ENCODE peak calls at places on chromosomes 5 and 9, in nine cellular contexts. One of them, this sample, is unnamed.

GRCh38 chr5:172881691-172882370 is 47.8 kb downstream of the ERGIC1 start:
- DNase-seq in ureter: no peak
- DNase-seq in kidney: no peak
- DNase-seq in NCI-H2171: no peak
- DNase-seq in mesothelial cell of epicardium: no peak
- DNase-seq in T1000: no peak
- DNase-seq in AG09319: no peak
- DNase-seq in stimulated activated CD4-positive, alpha-beta T cell treated with anti-CD3 and anti-CD28 coated beads, TNF-alpha, amount 100 ng/mL, for 1 hour: no peak
- DNase-seq in HCT116: peak; percentile 10
- DNase-seq in this sample: peak; percentile 69

GRCh38 chr5:144414232-144414631 is 243.6 kb downstream of the KCTD16 start:
- DNase-seq in AG09319: no peak
- DNase-seq in mesothelial cell of epicardium: no peak
- DNase-seq in ureter: no peak
- DNase-seq in NCI-H2171: no peak
- DNase-seq in HCT116: no peak
- DNase-seq in stimulated activated CD4-positive, alpha-beta T cell treated with anti-CD3 and anti-CD28 coated beads, TNF-alpha, amount 100 ng/mL, for 1 hour: no peak
- DNase-seq in T1000: no peak
- DNase-seq in kidney: no peak
- DNase-seq in this sample: no peak

GRCh38 chr5:89756955-89757354 is 652.6 kb downstream of the CETN3 start:
- DNase-seq in ureter: no peak
- DNase-seq in HCT116: no peak
- DNase-seq in NCI-H2171: no peak
- DNase-seq in kidney: no peak
- DNase-seq in mesothelial cell of epicardium: no peak
- DNase-seq in AG09319: no peak
- DNase-seq in stimulated activated CD4-positive, alpha-beta T cell treated with anti-CD3 and anti-CD28 coated beads, TNF-alpha, amount 100 ng/mL, for 1 hour: no peak
- DNase-seq in T1000: no peak
- DNase-seq in this sample: no peak

GRCh38 chr9:104970588-104970987 is 42.6 kb upstream of the ABCA1 start:
- DNase-seq in kidney: no peak
- DNase-seq in mesothelial cell of epicardium: no peak
- DNase-seq in ureter: no peak
- DNase-seq in HCT116: no peak
- DNase-seq in T1000: no peak
- DNase-seq in NCI-H2171: no peak
- DNase-seq in AG09319: no peak
- DNase-seq in stimulated activated CD4-positive, alpha-beta T cell treated with anti-CD3 and anti-CD28 coated beads, TNF-alpha, amount 100 ng/mL, for 1 hour: no peak
- DNase-seq in this sample: no peak

GRCh38 chr5:87300744-87301143 is 33.1 kb downstream of the RASA1 start:
- DNase-seq in T1000: peak; percentile 50
- DNase-seq in ureter: no peak
- DNase-seq in NCI-H2171: no peak
- DNase-seq in stimulated activated CD4-positive, alpha-beta T cell treated with anti-CD3 and anti-CD28 coated beads, TNF-alpha, amount 100 ng/mL, for 1 hour: peak; percentile 6
- DNase-seq in AG09319: peak; percentile 46
- DNase-seq in mesothelial cell of epicardium: no peak
- DNase-seq in HCT116: peak; percentile 81
- DNase-seq in kidney: no peak
- DNase-seq in this sample: peak; percentile 33

GRCh38 chr9:122941560-122942234 is 877 bp downstream of the RABGAP1 start:
- DNase-seq in NCI-H2171: no peak
- DNase-seq in AG09319: no peak
- DNase-seq in kidney: no peak
- DNase-seq in T1000: no peak
- DNase-seq in HCT116: no peak
- DNase-seq in stimulated activated CD4-positive, alpha-beta T cell treated with anti-CD3 and anti-CD28 coated beads, TNF-alpha, amount 100 ng/mL, for 1 hour: no peak
- DNase-seq in ureter: no peak
- DNase-seq in mesothelial cell of epicardium: no peak
- DNase-seq in this sample: no peak

GRCh38 chr5:134435525-134435924 is 23.8 kb upstream of the CDKN2AIPNL start:
- DNase-seq in NCI-H2171: no peak
- DNase-seq in HCT116: peak; percentile 45
- DNase-seq in ureter: no peak
- DNase-seq in T1000: no peak
- DNase-seq in mesothelial cell of epicardium: no peak
- DNase-seq in stimulated activated CD4-positive, alpha-beta T cell treated with anti-CD3 and anti-CD28 coated beads, TNF-alpha, amount 100 ng/mL, for 1 hour: no peak
- DNase-seq in AG09319: no peak
- DNase-seq in kidney: no peak
- DNase-seq in this sample: peak; percentile 28

GRCh38 chr5:68406344-68406743 is 190.8 kb downstream of the PIK3R1 start:
- DNase-seq in HCT116: no peak
- DNase-seq in AG09319: no peak
- DNase-seq in T1000: no peak
- DNase-seq in ureter: no peak
- DNase-seq in mesothelial cell of epicardium: no peak
- DNase-seq in kidney: no peak
- DNase-seq in NCI-H2171: no peak
- DNase-seq in stimulated activated CD4-positive, alpha-beta T cell treated with anti-CD3 and anti-CD28 coated beads, TNF-alpha, amount 100 ng/mL, for 1 hour: no peak
- DNase-seq in this sample: no peak

GRCh38 chr9:81266086-81266485 is 423.3 kb downstream of the TLE1 start:
- DNase-seq in HCT116: no peak
- DNase-seq in mesothelial cell of epicardium: no peak
- DNase-seq in kidney: no peak
- DNase-seq in NCI-H2171: no peak
- DNase-seq in ureter: no peak
- DNase-seq in stimulated activated CD4-positive, alpha-beta T cell treated with anti-CD3 and anti-CD28 coated beads, TNF-alpha, amount 100 ng/mL, for 1 hour: no peak
- DNase-seq in AG09319: no peak
- DNase-seq in T1000: no peak
- DNase-seq in this sample: no peak

GRCh38 chr5:172667786-172668735 is 27.0 kb downstream of the NEURL1B start:
- DNase-seq in T1000: no peak
- DNase-seq in ureter: no peak
- DNase-seq in kidney: no peak
- DNase-seq in NCI-H2171: no peak
- DNase-seq in stimulated activated CD4-positive, alpha-beta T cell treated with anti-CD3 and anti-CD28 coated beads, TNF-alpha, amount 100 ng/mL, for 1 hour: no peak
- DNase-seq in mesothelial cell of epicardium: no peak
- DNase-seq in HCT116: no peak
- DNase-seq in AG09319: no peak
- DNase-seq in this sample: no peak

GRCh38 chr5:74206571-74207550 is 433.7 kb downstream of the ENC1 start:
- DNase-seq in ureter: no peak
- DNase-seq in NCI-H2171: peak; percentile 75
- DNase-seq in stimulated activated CD4-positive, alpha-beta T cell treated with anti-CD3 and anti-CD28 coated beads, TNF-alpha, amount 100 ng/mL, for 1 hour: no peak
- DNase-seq in HCT116: no peak
- DNase-seq in mesothelial cell of epicardium: no peak
- DNase-seq in AG09319: no peak
- DNase-seq in T1000: peak; percentile 39
- DNase-seq in kidney: peak; percentile 88
- DNase-seq in this sample: peak; percentile 74

GRCh38 chr9:131875828-131876485 is 136.1 kb upstream of the RAPGEF1 start:
- DNase-seq in mesothelial cell of epicardium: no peak
- DNase-seq in NCI-H2171: no peak
- DNase-seq in kidney: peak; percentile 32
- DNase-seq in stimulated activated CD4-positive, alpha-beta T cell treated with anti-CD3 and anti-CD28 coated beads, TNF-alpha, amount 100 ng/mL, for 1 hour: no peak
- DNase-seq in T1000: no peak
- DNase-seq in AG09319: no peak
- DNase-seq in HCT116: no peak
- DNase-seq in ureter: no peak
- DNase-seq in this sample: no peak

GRCh38 chr9:35726876-35727438 is 5.0 kb downstream of the TLN1 start:
- DNase-seq in mesothelial cell of epicardium: no peak
- DNase-seq in AG09319: no peak
- DNase-seq in stimulated activated CD4-positive, alpha-beta T cell treated with anti-CD3 and anti-CD28 coated beads, TNF-alpha, amount 100 ng/mL, for 1 hour: no peak
- DNase-seq in ureter: no peak
- DNase-seq in HCT116: no peak
- DNase-seq in T1000: no peak
- DNase-seq in kidney: no peak
- DNase-seq in NCI-H2171: no peak
- DNase-seq in this sample: no peak

GRCh38 chr9:36194326-36195000 is 3.7 kb downstream of the CLTA start:
- DNase-seq in AG09319: no peak
- DNase-seq in ureter: no peak
- DNase-seq in T1000: no peak
- DNase-seq in stimulated activated CD4-positive, alpha-beta T cell treated with anti-CD3 and anti-CD28 coated beads, TNF-alpha, amount 100 ng/mL, for 1 hour: no peak
- DNase-seq in NCI-H2171: no peak
- DNase-seq in mesothelial cell of epicardium: no peak
- DNase-seq in kidney: no peak
- DNase-seq in HCT116: no peak
- DNase-seq in this sample: no peak

GRCh38 chr9:113139225-113139829 is 11.5 kb upstream of the SLC31A2 start:
- DNase-seq in AG09319: no peak
- DNase-seq in HCT116: no peak
- DNase-seq in kidney: no peak
- DNase-seq in NCI-H2171: no peak
- DNase-seq in T1000: no peak
- DNase-seq in ureter: no peak
- DNase-seq in stimulated activated CD4-positive, alpha-beta T cell treated with anti-CD3 and anti-CD28 coated beads, TNF-alpha, amount 100 ng/mL, for 1 hour: no peak
- DNase-seq in mesothelial cell of epicardium: no peak
- DNase-seq in this sample: no peak

GRCh38 chr5:139273572-139274264 is 19.8 kb upstream of the MATR3 start:
- DNase-seq in ureter: peak; percentile 90
- DNase-seq in stimulated activated CD4-positive, alpha-beta T cell treated with anti-CD3 and anti-CD28 coated beads, TNF-alpha, amount 100 ng/mL, for 1 hour: peak; percentile 92
- DNase-seq in NCI-H2171: peak; percentile 68
- DNase-seq in mesothelial cell of epicardium: peak; percentile 50
- DNase-seq in HCT116: peak; percentile 74
- DNase-seq in T1000: peak; percentile 83
- DNase-seq in AG09319: peak; percentile 49
- DNase-seq in kidney: peak; percentile 96
- DNase-seq in this sample: peak; percentile 80

GRCh38 chr9:34644766-34645314 is 1.6 kb upstream of the GALT start:
- DNase-seq in T1000: no peak
- DNase-seq in NCI-H2171: no peak
- DNase-seq in HCT116: no peak
- DNase-seq in ureter: no peak
- DNase-seq in stimulated activated CD4-positive, alpha-beta T cell treated with anti-CD3 and anti-CD28 coated beads, TNF-alpha, amount 100 ng/mL, for 1 hour: no peak
- DNase-seq in mesothelial cell of epicardium: no peak
- DNase-seq in AG09319: no peak
- DNase-seq in kidney: no peak
- DNase-seq in this sample: no peak

GRCh38 chr5:2657151-2657550 is 94.3 kb downstream of the IRX2 start:
- DNase-seq in stimulated activated CD4-positive, alpha-beta T cell treated with anti-CD3 and anti-CD28 coated beads, TNF-alpha, amount 100 ng/mL, for 1 hour: no peak
- DNase-seq in AG09319: no peak
- DNase-seq in HCT116: no peak
- DNase-seq in ureter: no peak
- DNase-seq in mesothelial cell of epicardium: no peak
- DNase-seq in NCI-H2171: no peak
- DNase-seq in T1000: no peak
- DNase-seq in kidney: no peak
- DNase-seq in this sample: no peak

GRCh38 chr9:124182741-124183140 is 75.0 kb upstream of the NEK6 start:
- DNase-seq in mesothelial cell of epicardium: no peak
- DNase-seq in NCI-H2171: peak; percentile 68
- DNase-seq in AG09319: no peak
- DNase-seq in T1000: no peak
- DNase-seq in kidney: no peak
- DNase-seq in ureter: no peak
- DNase-seq in HCT116: no peak
- DNase-seq in stimulated activated CD4-positive, alpha-beta T cell treated with anti-CD3 and anti-CD28 coated beads, TNF-alpha, amount 100 ng/mL, for 1 hour: no peak
- DNase-seq in this sample: no peak

GRCh38 chr5:145025775-145026174 is 809.4 kb downstream of the PRELID2 start:
- DNase-seq in stimulated activated CD4-positive, alpha-beta T cell treated with anti-CD3 and anti-CD28 coated beads, TNF-alpha, amount 100 ng/mL, for 1 hour: no peak
- DNase-seq in NCI-H2171: no peak
- DNase-seq in HCT116: no peak
- DNase-seq in kidney: no peak
- DNase-seq in AG09319: no peak
- DNase-seq in mesothelial cell of epicardium: no peak
- DNase-seq in ureter: no peak
- DNase-seq in T1000: no peak
- DNase-seq in this sample: no peak

GRCh38 chr9:118931941-118932340 is 437.3 kb downstream of the BRINP1 start:
- DNase-seq in ureter: no peak
- DNase-seq in AG09319: no peak
- DNase-seq in HCT116: no peak
- DNase-seq in mesothelial cell of epicardium: no peak
- DNase-seq in stimulated activated CD4-positive, alpha-beta T cell treated with anti-CD3 and anti-CD28 coated beads, TNF-alpha, amount 100 ng/mL, for 1 hour: no peak
- DNase-seq in NCI-H2171: no peak
- DNase-seq in T1000: no peak
- DNase-seq in kidney: no peak
- DNase-seq in this sample: no peak

GRCh38 chr9:88006511-88007290 is 32.4 kb upstream of the CDK20 start:
- DNase-seq in mesothelial cell of epicardium: no peak
- DNase-seq in stimulated activated CD4-positive, alpha-beta T cell treated with anti-CD3 and anti-CD28 coated beads, TNF-alpha, amount 100 ng/mL, for 1 hour: no peak
- DNase-seq in AG09319: no peak
- DNase-seq in kidney: peak; percentile 74
- DNase-seq in NCI-H2171: no peak
- DNase-seq in ureter: no peak
- DNase-seq in T1000: no peak
- DNase-seq in HCT116: no peak
- DNase-seq in this sample: no peak

GRCh38 chr5:89313804-89314588 is 431.0 kb upstream of the MEF2C start:
- DNase-seq in T1000: peak; percentile 25
- DNase-seq in HCT116: peak; percentile 41
- DNase-seq in kidney: no peak
- DNase-seq in stimulated activated CD4-positive, alpha-beta T cell treated with anti-CD3 and anti-CD28 coated beads, TNF-alpha, amount 100 ng/mL, for 1 hour: no peak
- DNase-seq in mesothelial cell of epicardium: no peak
- DNase-seq in AG09319: peak; percentile 55
- DNase-seq in NCI-H2171: no peak
- DNase-seq in ureter: no peak
- DNase-seq in this sample: no peak

GRCh38 chr9:91814214-91814613 is 135.8 kb downstream of the ROR2 start:
- DNase-seq in AG09319: no peak
- DNase-seq in NCI-H2171: no peak
- DNase-seq in mesothelial cell of epicardium: no peak
- DNase-seq in kidney: no peak
- DNase-seq in HCT116: no peak
- DNase-seq in T1000: no peak
- DNase-seq in stimulated activated CD4-positive, alpha-beta T cell treated with anti-CD3 and anti-CD28 coated beads, TNF-alpha, amount 100 ng/mL, for 1 hour: no peak
- DNase-seq in ureter: peak; percentile 22
- DNase-seq in this sample: no peak

GRCh38 chr5:112475747-112476435 is 56.8 kb upstream of the EPB41L4A start:
- DNase-seq in T1000: no peak
- DNase-seq in stimulated activated CD4-positive, alpha-beta T cell treated with anti-CD3 and anti-CD28 coated beads, TNF-alpha, amount 100 ng/mL, for 1 hour: no peak
- DNase-seq in HCT116: no peak
- DNase-seq in mesothelial cell of epicardium: no peak
- DNase-seq in AG09319: no peak
- DNase-seq in kidney: no peak
- DNase-seq in ureter: no peak
- DNase-seq in NCI-H2171: no peak
- DNase-seq in this sample: no peak

GRCh38 chr9:19161257-19162025 is 34.1 kb upstream of the PLIN2 start:
- DNase-seq in mesothelial cell of epicardium: no peak
- DNase-seq in T1000: no peak
- DNase-seq in stimulated activated CD4-positive, alpha-beta T cell treated with anti-CD3 and anti-CD28 coated beads, TNF-alpha, amount 100 ng/mL, for 1 hour: no peak
- DNase-seq in kidney: no peak
- DNase-seq in NCI-H2171: no peak
- DNase-seq in AG09319: peak; percentile 70
- DNase-seq in ureter: peak; percentile 83
- DNase-seq in HCT116: peak; percentile 76
- DNase-seq in this sample: peak; percentile 97

GRCh38 chr9:96061293-96061987 is 185.9 kb downstream of the ERCC6L2 start:
- DNase-seq in HCT116: peak; percentile 10
- DNase-seq in ureter: no peak
- DNase-seq in mesothelial cell of epicardium: no peak
- DNase-seq in AG09319: no peak
- DNase-seq in NCI-H2171: no peak
- DNase-seq in T1000: peak; percentile 6
- DNase-seq in stimulated activated CD4-positive, alpha-beta T cell treated with anti-CD3 and anti-CD28 coated beads, TNF-alpha, amount 100 ng/mL, for 1 hour: peak; percentile 10
- DNase-seq in kidney: no peak
- DNase-seq in this sample: no peak

GRCh38 chr9:21160178-21160577 is 6.3 kb downstream of the IFNA21 start:
- DNase-seq in T1000: no peak
- DNase-seq in HCT116: no peak
- DNase-seq in NCI-H2171: no peak
- DNase-seq in stimulated activated CD4-positive, alpha-beta T cell treated with anti-CD3 and anti-CD28 coated beads, TNF-alpha, amount 100 ng/mL, for 1 hour: no peak
- DNase-seq in ureter: no peak
- DNase-seq in AG09319: no peak
- DNase-seq in mesothelial cell of epicardium: no peak
- DNase-seq in kidney: no peak
- DNase-seq in this sample: no peak

GRCh38 chr5:134248271-134248670 is 22.4 kb upstream of the PPP2CA start:
- DNase-seq in T1000: no peak
- DNase-seq in HCT116: no peak
- DNase-seq in ureter: no peak
- DNase-seq in mesothelial cell of epicardium: no peak
- DNase-seq in AG09319: no peak
- DNase-seq in kidney: no peak
- DNase-seq in stimulated activated CD4-positive, alpha-beta T cell treated with anti-CD3 and anti-CD28 coated beads, TNF-alpha, amount 100 ng/mL, for 1 hour: no peak
- DNase-seq in NCI-H2171: no peak
- DNase-seq in this sample: no peak

GRCh38 chr5:176921669-176922196 is 22.6 kb upstream of the HK3 start:
- DNase-seq in stimulated activated CD4-positive, alpha-beta T cell treated with anti-CD3 and anti-CD28 coated beads, TNF-alpha, amount 100 ng/mL, for 1 hour: no peak
- DNase-seq in mesothelial cell of epicardium: no peak
- DNase-seq in AG09319: no peak
- DNase-seq in ureter: no peak
- DNase-seq in T1000: no peak
- DNase-seq in HCT116: no peak
- DNase-seq in NCI-H2171: no peak
- DNase-seq in kidney: no peak
- DNase-seq in this sample: no peak

GRCh38 chr5:3905521-3905920 is 309.9 kb downstream of the IRX1 start:
- DNase-seq in mesothelial cell of epicardium: no peak
- DNase-seq in ureter: no peak
- DNase-seq in stimulated activated CD4-positive, alpha-beta T cell treated with anti-CD3 and anti-CD28 coated beads, TNF-alpha, amount 100 ng/mL, for 1 hour: no peak
- DNase-seq in HCT116: no peak
- DNase-seq in kidney: no peak
- DNase-seq in NCI-H2171: no peak
- DNase-seq in AG09319: no peak
- DNase-seq in T1000: no peak
- DNase-seq in this sample: no peak